ENCODE peak calls at places on chromosomes 12 and 14, in seven cellular contexts. S, X, O, Z, M, C and J are unnamed samples.
A peak's percentile ranks its signal among the peaks of the same experiment; 100 is the strongest.

GRCh38 chr12:9335867-9336266 is 127.7 kb upstream of the PZP start:
- DNase-seq in O (no peak), S (no peak), Z (no peak), M (no peak), C (no peak), X (no peak), J (no peak)

GRCh38 chr12:132124766-132125425 is 19.2 kb downstream of the DDX51 start:
- DNase-seq in X (no peak), M (no peak), Z (no peak), C (no peak), S (no peak), O (no peak), J (no peak)

GRCh38 chr12:128970110-128970509 is 116.8 kb downstream of the GLT1D1 start:
- DNase-seq in Z (no peak), C (no peak), M (no peak), X (no peak), S (no peak), O (no peak), J (no peak)

GRCh38 chr12:66329941-66330340 is 27.6 kb downstream of the HELB start:
- DNase-seq in S (no peak), X (peak; percentile 1), O (no peak), Z (no peak), M (no peak), C (no peak), J (no peak)

GRCh38 chr12:30582943-30583342 is 112.7 kb downstream of the IPO8 start:
- DNase-seq in O (no peak), X (no peak), Z (no peak), S (no peak), C (no peak), M (no peak), J (no peak)

GRCh38 chr14:92938890-92939671 is 16.1 kb downstream of the CHGA start:
- DNase-seq in M (no peak), X (no peak), Z (no peak), C (no peak), S (no peak), O (no peak), J (no peak)

GRCh38 chr12:68001486-68002466 is 12.5 kb downstream of the IFNG-AS1 start:
- DNase-seq in M (peak; percentile 13), Z (no peak), C (no peak), X (no peak), O (no peak), S (no peak), J (no peak)

GRCh38 chr12:71840226-71840847 is 778 bp downstream of the TBC1D15 start:
- DNase-seq in C (no peak), O (peak; percentile 25), S (no peak), X (no peak), M (peak; percentile 86), Z (no peak), J (peak; percentile 44)

GRCh38 chr12:132153501-132154340 is 9.5 kb downstream of the NOC4L start:
- DNase-seq in Z (peak; percentile 72), O (peak; percentile 40), S (peak; percentile 64), M (peak; percentile 50), C (peak; percentile 60), X (peak; percentile 39), J (no peak)

GRCh38 chr14:49461529-49462401 is 124.4 kb downstream of the RPS29 start:
- DNase-seq in Z (peak; percentile 58), X (peak; percentile 36), S (peak; percentile 9), O (peak; percentile 55), C (peak; percentile 31), M (peak; percentile 61), J (peak; percentile 59)

GRCh38 chr12:127078577-127079350 is 1188.2 kb upstream of the TMEM132C start:
- DNase-seq in X (no peak), O (no peak), M (no peak), S (no peak), Z (no peak), C (no peak), J (no peak)

GRCh38 chr12:50211392-50212070 is 44.4 kb upstream of the CERS5 start:
- DNase-seq in O (no peak), C (no peak), S (no peak), X (no peak), M (peak; percentile 65), Z (no peak), J (no peak)

GRCh38 chr14:105850853-105851581 is 324.6 kb downstream of the TMEM121 start:
- DNase-seq in O (no peak), Z (no peak), X (no peak), S (no peak), M (no peak), C (no peak), J (no peak)

GRCh38 chr14:94969766-94970165 is 187.6 kb downstream of the DICER1 start:
- DNase-seq in C (no peak), O (no peak), S (no peak), Z (no peak), X (no peak), M (no peak), J (no peak)

GRCh38 chr12:66273147-66273546 is 29.1 kb upstream of the HELB start:
- DNase-seq in O (no peak), S (no peak), Z (no peak), C (no peak), X (no peak), M (no peak), J (no peak)

GRCh38 chr12:104656921-104657320 is 200.2 kb downstream of the CHST11 start:
- DNase-seq in M (no peak), C (no peak), X (no peak), O (no peak), S (no peak), Z (no peak), J (peak; percentile 36)

GRCh38 chr14:37246427-37246829 is 48.7 kb downstream of the MIPOL1 start:
- DNase-seq in C (no peak), X (peak; percentile 3), S (no peak), M (peak; percentile 56), O (peak; percentile 14), Z (no peak), J (peak; percentile 27)

GRCh38 chr14:64645220-64645891 is 58.9 kb upstream of the PLEKHG3 start:
- DNase-seq in C (no peak), S (no peak), M (peak; percentile 86), X (no peak), O (peak; percentile 97), Z (no peak), J (peak; percentile 89)

GRCh38 chr12:90253142-90253541 is 544.5 kb upstream of the ATP2B1 start:
- DNase-seq in C (no peak), O (no peak), Z (peak; percentile 35), S (no peak), M (no peak), X (no peak), J (no peak)

GRCh38 chr12:124637586-124637985 is 70.2 kb upstream of the NCOR2 start:
- DNase-seq in Z (no peak), S (no peak), O (no peak), X (no peak), M (no peak), C (no peak), J (no peak)

GRCh38 chr12:69991683-69992297 is 166.8 kb downstream of the MYRFL start:
- DNase-seq in C (no peak), M (no peak), O (no peak), X (no peak), Z (no peak), S (no peak), J (no peak)

GRCh38 chr12:44078273-44078672 is 242.4 kb downstream of the TMEM117 start:
- DNase-seq in S (no peak), M (peak; percentile 22), O (no peak), Z (no peak), C (no peak), X (no peak), J (no peak)

GRCh38 chr12:82527165-82527780 is 159.4 kb upstream of the TMTC2 start:
- DNase-seq in S (no peak), X (peak; percentile 64), O (peak; percentile 39), M (peak; percentile 54), C (no peak), Z (no peak), J (peak; percentile 37)

GRCh38 chr14:32608880-32609279 is 279.8 kb downstream of the AKAP6 start:
- DNase-seq in Z (no peak), O (no peak), M (peak; percentile 78), C (no peak), X (no peak), S (no peak), J (no peak)

GRCh38 chr14:103118663-103119404 is 4.4 kb upstream of the TNFAIP2 start:
- DNase-seq in O (no peak), M (no peak), X (peak; percentile 37), Z (no peak), C (no peak), S (no peak), J (no peak)

GRCh38 chr12:72330291-72330690 is 58.1 kb downstream of the TRHDE start:
- DNase-seq in X (no peak), C (no peak), O (peak; percentile 47), Z (no peak), S (no peak), M (no peak), J (no peak)

GRCh38 chr12:62917066-62917465 is 17.9 kb downstream of the PPM1H start:
- DNase-seq in Z (no peak), O (no peak), M (no peak), S (no peak), C (no peak), X (no peak), J (no peak)

GRCh38 chr12:105235747-105236476 is at the start of gene APPL2:
- DNase-seq in C (peak; percentile 72), Z (peak; percentile 82), X (peak; percentile 89), S (peak; percentile 65), O (no peak), M (peak; percentile 94), J (peak; percentile 61)

GRCh38 chr12:53223006-53223305 is 9.1 kb downstream of the RARG start:
- DNase-seq in Z (no peak), X (no peak), O (no peak), C (no peak), M (no peak), S (no peak), J (no peak)

GRCh38 chr12:48998497-48999353 is 450 bp downstream of the DDN start:
- DNase-seq in S (no peak), Z (peak; percentile 29), C (no peak), X (no peak), M (peak; percentile 8), O (no peak), J (no peak)

GRCh38 chr14:78341827-78342389 is 171.7 kb downstream of the NRXN3 start:
- DNase-seq in Z (no peak), S (no peak), X (no peak), O (no peak), C (no peak), M (no peak), J (no peak)

GRCh38 chr12:40829738-40830144 is 137.5 kb downstream of the CNTN1 start:
- DNase-seq in X (peak; percentile 3), S (no peak), M (no peak), O (no peak), C (no peak), Z (no peak), J (no peak)

GRCh38 chr14:62101189-62101588 is 339.0 kb downstream of the SNAPC1 start:
- DNase-seq in Z (no peak), X (no peak), M (no peak), O (no peak), C (no peak), S (no peak), J (no peak)

GRCh38 chr12:22631863-22632463 is 7.0 kb downstream of the ETNK1 start:
- DNase-seq in S (no peak), M (peak; percentile 50), O (no peak), C (no peak), Z (peak; percentile 15), X (no peak), J (no peak)

GRCh38 chr12:25887367-25887766 is 71.1 kb upstream of the RASSF8 start:
- DNase-seq in S (no peak), X (no peak), Z (no peak), O (no peak), M (no peak), C (no peak), J (no peak)

GRCh38 chr12:113131556-113131955 is 4.0 kb downstream of the RASAL1 start:
- DNase-seq in S (no peak), O (no peak), C (no peak), X (peak; percentile 18), Z (no peak), M (peak; percentile 24), J (no peak)

GRCh38 chr14:89773644-89774316 is 180.8 kb downstream of the EFCAB11 start:
- DNase-seq in S (peak; percentile 40), X (no peak), O (no peak), Z (peak; percentile 34), M (no peak), C (peak; percentile 48), J (no peak)